ENCODE peak calls at places on chromosomes 1 and 21, in ten cellular contexts. O, J, X, D, Z, C, G, B, L and K are unnamed samples.

GRCh38 chr1:25080294-25081209 is 150.5 kb upstream of the RUNX3 start:
- DNase-seq in O (no peak), J (no peak), X (no peak), D (no peak), Z (no peak), C (no peak), G (peak), B (no peak), L (no peak), K (no peak)

GRCh38 chr1:75134939-75135828 is 996 bp downstream of the LHX8 start:
- DNase-seq in O (no peak), J (no peak), X (peak), D (no peak), Z (no peak), C (no peak), G (no peak), B (no peak), L (no peak), K (no peak)

GRCh38 chr1:206728588-206728987 is 42.0 kb upstream of the IL19 start:
- DNase-seq in O (no peak), J (no peak), X (no peak), D (no peak), Z (no peak), C (no peak), G (no peak), B (no peak), L (no peak), K (no peak)

GRCh38 chr1:61318319-61319125 is 236.2 kb downstream of the NFIA start:
- DNase-seq in O (no peak), J (no peak), X (peak), D (no peak), Z (no peak), C (peak), G (peak), B (no peak), L (peak), K (peak)

GRCh38 chr1:22352896-22353295 is 98.8 kb upstream of the ZBTB40 start:
- DNase-seq in O (no peak), J (no peak), X (no peak), D (no peak), Z (no peak), C (no peak), G (no peak), B (no peak), L (no peak), K (no peak)

GRCh38 chr1:30748098-30748698 is 9.4 kb downstream of the LAPTM5 start:
- DNase-seq in O (no peak), J (no peak), X (no peak), D (no peak), Z (no peak), C (no peak), G (no peak), B (no peak), L (no peak), K (no peak)

GRCh38 chr1:48916121-48917069 is 139.7 kb upstream of the BEND5 start:
- DNase-seq in O (peak), J (no peak), X (peak), D (no peak), Z (no peak), C (no peak), G (peak), B (no peak), L (no peak), K (peak)

GRCh38 chr1:180194546-180195207 is 35.4 kb upstream of the LHX4 start:
- DNase-seq in O (no peak), J (no peak), X (no peak), D (no peak), Z (no peak), C (no peak), G (no peak), B (no peak), L (no peak), K (no peak)

GRCh38 chr1:37475380-37476086 is 1.2 kb downstream of the ZC3H12A start:
- DNase-seq in O (no peak), J (peak), X (no peak), D (no peak), Z (peak), C (peak), G (no peak), B (no peak), L (no peak), K (peak)

GRCh38 chr1:24866211-24867063 is 63.6 kb downstream of the RUNX3 start:
- DNase-seq in O (no peak), J (no peak), X (no peak), D (no peak), Z (no peak), C (no peak), G (no peak), B (no peak), L (no peak), K (peak)

DNA sequence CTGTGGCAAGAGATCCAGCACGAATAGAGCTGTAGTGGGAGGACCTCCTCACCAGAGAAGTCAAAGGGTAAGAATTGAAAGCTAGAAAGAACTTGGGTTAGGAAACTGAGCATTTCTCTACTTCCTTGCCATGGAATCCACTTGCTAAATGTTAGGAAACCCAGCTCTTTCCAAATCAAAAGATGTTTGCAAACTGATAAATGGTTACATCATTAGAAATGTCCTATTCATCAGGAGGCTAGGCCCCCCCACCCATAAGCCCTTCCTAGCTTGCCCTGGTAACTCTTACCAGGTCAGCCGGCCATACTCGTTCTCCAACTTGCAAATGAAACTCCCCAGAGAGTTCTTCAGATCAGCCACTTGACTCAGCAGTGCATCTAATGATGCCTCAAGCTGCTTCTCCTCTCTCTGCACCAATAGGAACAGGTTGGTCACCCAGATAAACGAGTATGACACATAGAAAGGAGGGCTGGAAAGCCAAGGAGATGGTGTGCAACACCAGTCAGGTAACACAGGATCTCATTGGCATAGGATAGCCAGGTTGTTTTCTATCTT is 1.5 kb downstream of the MED8 start:
- DNase-seq in O (no peak), J (no peak), X (no peak), D (no peak), Z (no peak), C (no peak), G (no peak), B (no peak), L (no peak), K (no peak)
- H3K4me3 ChIP-seq in O (no peak), J (no peak), X (no peak), D (no peak), Z (no peak), C (no peak), G (no peak), B (peak), L (peak), K (no peak)

DNA sequence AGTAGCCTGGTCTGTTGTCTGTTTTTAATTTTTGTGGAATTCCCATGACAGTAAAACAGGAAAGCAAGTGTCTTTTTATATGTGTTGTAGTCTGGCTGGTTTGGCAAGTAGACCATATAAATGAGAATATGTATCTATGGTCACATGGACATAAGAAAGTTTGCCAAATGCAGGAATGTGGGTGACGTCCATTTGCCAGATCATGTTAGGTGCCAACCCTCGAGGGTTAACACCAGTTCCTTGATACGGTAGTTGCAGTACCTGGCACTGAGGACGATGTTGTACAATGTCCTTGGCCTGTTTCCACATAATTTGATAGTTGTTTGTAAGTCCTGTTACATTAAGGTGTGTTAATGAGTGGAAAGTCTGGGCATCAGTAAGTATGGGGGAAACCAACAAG is 6.2 kb downstream of the DAP3 start:
- DNase-seq in O (no peak), J (no peak), X (no peak), D (no peak), Z (no peak), C (no peak), G (peak), B (no peak), L (no peak), K (no peak)
- TF ChIP-seq POLR2A in O (no peak), J (no peak), X (no peak), D (no peak), Z (no peak), C (no peak), G (no peak), B (no peak), L (no peak), K (no peak)

GRCh38 chr1:1204998-1205768 is 1.2 kb downstream of the TNFRSF18 start:
- DNase-seq in O (no peak), J (peak), X (no peak), D (no peak), Z (no peak), C (peak), G (no peak), B (no peak), L (no peak), K (no peak)

GRCh38 chr1:1207254-1207902 is 986 bp upstream of the TNFRSF18 start:
- DNase-seq in O (no peak), J (peak), X (no peak), D (no peak), Z (no peak), C (peak), G (no peak), B (no peak), L (no peak), K (no peak)

GRCh38 chr1:1204425-1204920 is 1.9 kb downstream of the TNFRSF18 start:
- DNase-seq in O (no peak), J (no peak), X (no peak), D (no peak), Z (no peak), C (no peak), G (no peak), B (no peak), L (no peak), K (no peak)

GRCh38 chr1:1206376-1207253 is at the start of gene TNFRSF18:
- DNase-seq in O (peak), J (peak), X (no peak), D (no peak), Z (no peak), C (peak), G (peak), B (no peak), L (no peak), K (no peak)

DNA sequence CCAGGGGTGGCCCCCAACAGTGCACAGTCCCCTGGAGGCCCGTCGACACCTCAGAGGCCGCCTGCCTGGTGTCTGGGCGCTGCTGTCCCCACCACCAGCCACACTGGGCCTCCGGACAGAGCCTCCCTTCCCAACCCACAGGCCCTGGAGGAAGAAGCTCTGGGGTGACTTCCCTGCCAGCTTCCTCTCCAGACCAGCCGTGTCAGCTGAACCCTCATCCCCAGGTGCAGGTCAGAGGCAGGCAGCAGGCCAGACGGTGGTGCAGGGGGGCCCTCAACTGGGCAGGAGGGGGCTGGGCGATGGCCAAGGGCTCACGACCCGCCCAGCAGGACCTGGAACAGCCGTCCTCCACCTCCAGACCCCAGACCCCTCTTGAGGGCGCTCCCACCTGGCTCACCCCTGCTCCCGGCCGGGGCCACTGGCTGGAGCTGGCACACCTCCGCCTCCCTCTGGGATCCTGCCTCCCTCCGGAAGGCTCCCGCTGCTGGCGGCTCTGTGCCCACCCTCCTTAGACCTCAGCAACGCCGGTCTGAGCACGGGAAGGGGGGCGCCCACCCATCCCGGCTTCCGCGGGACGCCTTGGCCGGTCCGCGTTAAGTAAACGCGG is 520 bp downstream of the TNFRSF18 start:
- DNase-seq in O (no peak), J (peak), X (no peak), D (no peak), Z (no peak), C (peak), G (no peak), B (no peak), L (no peak), K (no peak)
- H3K27ac ChIP-seq in O (no peak), J (no peak), X (no peak), D (no peak), Z (no peak), C (peak), G (no peak), B (no peak), L (peak), K (no peak)

GRCh38 chr1:201942129-201942495 is 4.2 kb downstream of the LMOD1 start:
- DNase-seq in O (no peak), J (no peak), X (no peak), D (no peak), Z (no peak), C (no peak), G (no peak), B (no peak), L (no peak), K (no peak)
- H3K4me3 ChIP-seq in O (peak), J (peak), X (no peak), D (peak), Z (peak), C (peak), G (no peak), B (peak), L (peak), K (no peak)

GRCh38 chr21:45108808-45109800 is 34.7 kb downstream of the ADARB1 start:
- DNase-seq in O (no peak), J (no peak), X (peak), D (no peak), Z (no peak), C (no peak), G (no peak), B (no peak), L (no peak), K (no peak)

GRCh38 chr21:45110873-45111624 is 36.7 kb downstream of the ADARB1 start:
- DNase-seq in O (no peak), J (no peak), X (no peak), D (no peak), Z (no peak), C (no peak), G (no peak), B (no peak), L (no peak), K (no peak)

GRCh38 chr21:45108034-45108790 is 33.8 kb downstream of the ADARB1 start:
- DNase-seq in O (no peak), J (no peak), X (no peak), D (no peak), Z (no peak), C (no peak), G (no peak), B (no peak), L (no peak), K (no peak)

GRCh38 chr21:45111703-45112102 is 37.3 kb downstream of the ADARB1 start:
- DNase-seq in O (no peak), J (no peak), X (no peak), D (no peak), Z (no peak), C (no peak), G (no peak), B (no peak), L (no peak), K (no peak)

GRCh38 chr21:45109831-45110492 is 35.6 kb downstream of the ADARB1 start:
- DNase-seq in O (no peak), J (no peak), X (peak), D (no peak), Z (no peak), C (peak), G (peak), B (no peak), L (no peak), K (no peak)
- TF ChIP-seq POLR2A in O (no peak), J (no peak), X (no peak), D (no peak), Z (no peak), C (no peak), G (no peak), B (no peak), L (no peak), K (no peak)

DNA sequence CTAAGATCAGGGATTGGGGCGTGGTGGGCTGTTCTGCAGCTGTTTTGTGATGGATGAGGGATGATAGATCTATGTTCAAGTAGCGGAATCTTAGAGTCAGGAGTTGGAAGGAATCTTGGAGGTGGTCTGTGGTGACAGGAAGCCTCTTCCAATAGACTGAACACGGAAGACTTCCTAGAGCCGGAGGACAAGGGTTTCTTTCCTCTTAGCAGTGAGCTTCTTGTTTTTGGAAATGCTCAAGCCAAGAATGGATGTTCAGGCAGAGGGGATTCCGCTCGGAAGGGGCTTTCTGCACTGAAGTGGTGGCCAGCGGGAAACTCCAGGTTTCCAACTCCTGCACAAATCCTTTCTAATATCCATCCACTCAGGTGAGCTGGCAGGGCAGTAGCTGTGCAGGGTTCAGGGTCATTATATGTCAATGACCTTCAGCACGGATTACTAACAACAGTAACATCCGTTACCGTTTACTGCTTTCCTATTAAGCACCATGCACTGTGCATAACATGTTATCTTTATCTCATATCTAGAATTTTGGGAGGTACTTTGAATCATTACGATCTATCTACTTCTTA is 625 bp upstream of the CPT2 start:
- DNase-seq in O (no peak), J (no peak), X (no peak), D (no peak), Z (no peak), C (no peak), G (no peak), B (no peak), L (no peak), K (no peak)
- H3K27ac ChIP-seq in O (no peak), J (no peak), X (no peak), D (peak), Z (peak), C (peak), G (peak), B (peak), L (peak), K (peak)

GRCh38 chr1:235573880-235574279 is 69.6 kb upstream of the B3GALNT2 start:
- DNase-seq in O (no peak), J (no peak), X (no peak), D (no peak), Z (no peak), C (no peak), G (no peak), B (no peak), L (no peak), K (no peak)
- H3K4me3 ChIP-seq in O (no peak), J (no peak), X (no peak), D (no peak), Z (no peak), C (no peak), G (no peak), B (no peak), L (no peak), K (no peak)

GRCh38 chr1:239169276-239169675 is 217.1 kb upstream of the CHRM3 start:
- DNase-seq in O (no peak), J (no peak), X (no peak), D (no peak), Z (no peak), C (no peak), G (no peak), B (no peak), L (no peak), K (no peak)

DNA sequence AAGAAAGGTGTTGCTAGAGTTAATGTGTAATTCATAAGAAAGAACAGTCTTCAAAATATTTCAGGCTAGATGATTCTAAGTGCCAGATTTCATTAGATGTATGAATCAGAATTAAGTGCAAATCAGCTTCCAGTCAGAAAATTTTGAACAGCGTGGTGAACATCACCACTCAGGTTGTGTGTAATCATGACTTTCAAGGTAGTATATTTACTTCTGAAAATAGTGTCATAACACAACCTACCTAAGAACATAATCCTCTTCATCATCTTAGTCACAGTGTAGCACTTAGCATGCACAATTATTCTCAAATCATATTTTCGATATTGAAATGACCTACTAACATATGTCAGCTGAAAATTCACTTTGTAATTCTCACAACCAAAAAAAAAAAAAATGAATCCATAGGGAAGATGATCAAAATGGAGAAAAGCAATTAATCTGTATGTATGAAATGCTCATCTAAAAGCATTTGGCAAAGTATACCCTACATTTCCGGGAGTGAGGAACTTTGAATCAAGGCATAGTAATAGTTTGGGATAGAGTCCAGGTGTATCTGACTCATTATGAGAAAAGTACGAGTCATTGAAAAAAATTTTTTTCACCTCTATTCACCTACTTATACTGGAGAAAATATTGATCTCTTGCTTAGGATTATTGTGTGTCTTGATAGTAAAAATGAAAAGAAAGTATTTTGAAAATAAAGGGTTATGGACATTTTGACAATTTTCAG is 221.8 kb upstream of the CHRM3 start:
- DNase-seq in O (no peak), J (no peak), X (no peak), D (no peak), Z (no peak), C (no peak), G (no peak), B (no peak), L (no peak), K (no peak)
- TF ChIP-seq POLR2A in O (no peak), J (no peak), X (no peak), D (no peak), Z (no peak), C (no peak), G (no peak), B (no peak), L (no peak), K (no peak)